ENCODE peak calls at places on chromosomes 4 and X, in four cellular contexts. H is CD8-positive, alpha-beta memory T cell; K is cardiac muscle cell; G is vagina. D is an unnamed sample.

GRCh38 chrX:29662101-29662500 is 553.3 kb upstream of the MAGEB2 start:
- DNase-seq in G (no peak), K (no peak), H (no peak), D (no peak)

GRCh38 chr4:75723117-75723801 is 1.1 kb upstream of the USO1 start:
- DNase-seq in H (no peak), K (no peak), G (no peak), D (no peak)

GRCh38 chrX:136200466-136200865 is 50.7 kb downstream of the MAP7D3 start:
- DNase-seq in G (no peak), H (no peak), K (no peak), D (no peak)

GRCh38 chrX:80572636-80573035 is 152.4 kb downstream of the TENT5D start:
- DNase-seq in G (no peak), H (no peak), K (no peak), D (no peak)

GRCh38 chrX:1451251-1451675 is 1.4 kb downstream of the ASMTL start:
- DNase-seq in G (peak; percentile 87), K (no peak), H (no peak), D (peak; percentile 10)

GRCh38 chr4:72546456-72546855 is 22.6 kb downstream of the ADAMTS3 start:
- DNase-seq in H (no peak), G (no peak), K (no peak), D (no peak)

GRCh38 chr4:6840062-6840976 is 57.8 kb downstream of the KIAA0232 start:
- DNase-seq in G (no peak), H (no peak), K (peak; percentile 92), D (no peak)

GRCh38 chrX:53263597-53264094 is 17.7 kb downstream of the IQSEC2 start:
- DNase-seq in H (no peak), G (no peak), K (no peak), D (no peak)

GRCh38 chrX:52341493-52341892 is 27.3 kb upstream of the XAGE2 start:
- DNase-seq in G (no peak), K (no peak), H (no peak), D (no peak)

GRCh38 chrX:137684591-137684990 is 118.7 kb downstream of the ZIC3 start:
- DNase-seq in K (no peak), G (no peak), H (no peak), D (no peak)

GRCh38 chrX:45422216-45422925 is 221.7 kb upstream of the DIPK2B start:
- DNase-seq in K (no peak), G (no peak), H (no peak), D (no peak)

GRCh38 chrX:70096052-70096451 is 33.8 kb downstream of the OTUD6A start:
- DNase-seq in K (peak; percentile 5), G (no peak), H (no peak), D (no peak)

GRCh38 chr4:173461170-173461569 is 62.3 kb upstream of the SCRG1 start:
- DNase-seq in K (no peak), H (no peak), G (no peak), D (no peak)

DNA sequence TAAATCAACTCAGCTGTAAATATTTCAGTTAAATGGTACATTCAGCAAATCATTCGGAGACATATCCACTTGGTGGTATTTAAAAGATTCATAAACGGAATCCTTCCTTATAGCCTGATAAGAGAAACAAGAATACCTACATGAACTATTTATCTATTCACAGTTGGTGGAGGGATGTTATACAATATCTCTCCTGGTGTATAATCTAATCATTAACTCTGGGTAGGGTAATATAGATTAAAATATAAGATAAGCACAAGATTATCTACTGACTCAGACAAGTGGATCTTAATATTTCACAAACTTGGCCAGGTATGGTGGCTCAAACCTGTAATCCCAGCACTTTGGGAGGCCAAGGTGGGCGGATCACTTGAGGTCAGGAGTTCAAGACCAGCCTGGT is 164.5 kb upstream of the MAP3K15 start:
- DNase-seq in K (no peak), G (no peak), H (no peak), D (no peak)
- H3K4me1 ChIP-seq in K (no peaks in the 10 kb centered on the region), G (peaks cover 3% of the 10 kb centered on the region), H (peaks cover 57% of the 10 kb centered on the region), D (peaks cover 52% of the 10 kb centered on the region)

GRCh38 chr4:53365121-53365485 is 758 bp downstream of the SCFD2 start:
- DNase-seq in K (peak; percentile 14), G (no peak), H (no peak), D (no peak)

GRCh38 chr4:53362093-53362492 is 3.8 kb downstream of the SCFD2 start:
- DNase-seq in G (no peak), H (no peak), K (no peak), D (no peak)

GRCh38 chr4:53365486-53366300 is at the start of gene SCFD2:
- DNase-seq in H (peak; percentile 97), G (peak; percentile 98), K (peak; percentile 95), D (peak; percentile 96)

GRCh38 chr4:53364624-53365023 is 1.2 kb downstream of the SCFD2 start:
- DNase-seq in G (no peak), K (no peak), H (no peak), D (no peak)

DNA sequence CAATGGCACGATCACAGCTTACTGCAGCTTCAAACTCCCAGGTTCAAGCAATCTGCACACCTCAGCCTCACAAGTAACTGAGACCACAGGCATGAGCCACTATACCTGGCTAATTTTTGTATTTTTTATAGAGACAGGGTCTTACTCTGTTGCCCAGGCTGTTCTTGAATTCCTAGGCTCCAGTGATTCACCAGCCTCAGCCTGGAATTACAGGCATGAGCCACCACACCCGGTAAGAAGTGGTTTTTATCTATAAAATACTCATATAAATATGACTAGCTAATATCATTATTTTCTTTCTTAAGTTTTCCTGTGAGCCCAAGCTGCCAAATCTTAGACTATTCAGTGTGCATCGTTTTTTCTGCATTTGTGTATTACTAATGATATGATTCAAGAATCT is 4.4 kb downstream of the SCFD2 start:
- DNase-seq in K (no peak), G (no peak), H (no peak), D (no peak)
- H3K4me1 ChIP-seq in K (no peaks in the 10 kb centered on the region), G (peaks cover 43% of the 10 kb centered on the region), H (peaks cover 38% of the 10 kb centered on the region), D (peaks cover 45% of the 10 kb centered on the region)

GRCh38 chr4:158837527-158838141 is 68.8 kb downstream of the FNIP2 start:
- DNase-seq in G (no peak), K (no peak), H (no peak), D (no peak)

GRCh38 chr4:158836828-158837449 is 68.1 kb downstream of the FNIP2 start:
- DNase-seq in G (no peak), H (no peak), K (no peak), D (no peak)

GRCh38 chr4:158835456-158836369 is 66.9 kb downstream of the FNIP2 start:
- DNase-seq in G (no peak), H (no peak), K (no peak), D (no peak)

GRCh38 chr4:158829254-158829653 is 60.4 kb downstream of the FNIP2 start:
- DNase-seq in K (no peak), G (no peak), H (no peak), D (no peak)

GRCh38 chr4:158833602-158834001 is 64.8 kb downstream of the FNIP2 start:
- DNase-seq in K (no peak), G (no peak), H (no peak), D (no peak)
- H3K4me1 ChIP-seq in K (peaks cover 23% of the 10 kb centered on the region), G (no peaks in the 10 kb centered on the region), H (no peaks in the 10 kb centered on the region), D (no peaks in the 10 kb centered on the region)

DNA sequence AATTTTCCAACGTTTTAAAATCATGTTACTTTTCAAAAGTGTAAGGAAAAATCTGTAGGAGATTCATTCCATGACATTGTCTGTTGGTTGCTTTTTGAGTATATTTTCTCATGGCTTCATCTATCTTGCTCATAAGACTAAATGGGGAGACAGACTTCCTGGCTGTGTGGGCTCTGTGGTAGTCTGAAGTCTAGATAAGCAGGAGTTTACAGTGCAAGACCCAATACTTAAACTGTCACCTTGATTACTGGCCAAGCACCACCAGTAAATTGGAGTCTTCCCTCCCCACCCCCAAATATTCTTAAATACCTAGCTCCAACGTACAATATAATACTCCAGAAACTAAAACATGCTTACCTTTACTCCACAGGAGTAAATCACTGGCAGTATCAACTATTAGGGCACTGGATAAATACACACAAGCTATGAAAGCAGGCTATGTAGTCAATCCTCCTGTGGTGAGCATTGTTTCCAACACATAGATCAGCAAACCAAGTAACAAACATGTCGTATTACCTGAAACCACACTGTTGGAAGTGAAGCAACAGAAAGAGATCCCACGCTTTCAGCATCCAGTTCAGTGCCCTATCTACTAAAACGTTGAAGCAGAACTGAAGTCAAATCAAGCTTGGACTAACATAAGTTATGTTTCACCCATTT is 6.2 kb downstream of the HNRNPD start:
- DNase-seq in K (no peak), H (no peak), G (no peak), D (no peak)
- H3K4me1 ChIP-seq in K (peaks cover 56% of the 10 kb centered on the region), H (peaks cover 91% of the 10 kb centered on the region), G (peaks cover 95% of the 10 kb centered on the region), D (peaks cover 81% of the 10 kb centered on the region)

GRCh38 chrX:110444996-110445395 is 86.3 kb downstream of the RTL9 start:
- DNase-seq in H (no peak), K (no peak), G (no peak), D (no peak)

GRCh38 chrX:110449312-110449711 is 90.7 kb downstream of the RTL9 start:
- DNase-seq in K (no peak), G (no peak), H (no peak), D (no peak)

GRCh38 chrX:110448459-110448858 is 89.8 kb downstream of the RTL9 start:
- DNase-seq in H (no peak), G (no peak), K (no peak), D (no peak)

GRCh38 chrX:110454336-110454735 is 95.7 kb downstream of the RTL9 start:
- DNase-seq in G (no peak), K (no peak), H (no peak), D (no peak)

GRCh38 chrX:110450050-110450449 is 91.4 kb downstream of the RTL9 start:
- DNase-seq in H (peak; percentile 27), G (no peak), K (peak; percentile 91), D (peak; percentile 44)
- H3K4me1 ChIP-seq in H (no peaks in the 10 kb centered on the region), G (no peaks in the 10 kb centered on the region), K (no peaks in the 10 kb centered on the region), D (no peaks in the 10 kb centered on the region)

GRCh38 chr4:163201358-163201757 is 34.7 kb upstream of the NAF1 start:
- DNase-seq in H (no peak), G (no peak), K (no peak), D (no peak)
- H3K4me1 ChIP-seq in H (no peaks in the 10 kb centered on the region), G (no peaks in the 10 kb centered on the region), K (no peaks in the 10 kb centered on the region), D (no peaks in the 10 kb centered on the region)

GRCh38 chr4:163614866-163615265 is 120.4 kb downstream of the TMA16 start:
- DNase-seq in K (no peak), G (no peak), H (no peak), D (no peak)
- H3K4me1 ChIP-seq in K (no peaks in the 10 kb centered on the region), G (no peaks in the 10 kb centered on the region), H (no peaks in the 10 kb centered on the region), D (no peaks in the 10 kb centered on the region)

D was measured in CD8-positive, alpha-beta T cell.